ENCODE peak calls at places on chromosomes 5 and 9, in four cellular contexts. Q, E, T and K are unnamed samples. For H3K4me1, the result is how much of the 10 kb centered on the place peaks cover.

GRCh38 chr5:110841137-110841536 is 102.3 kb downstream of the SLC25A46 start:
- DNase-seq in Q (no peak), E (no peak), T (no peak), K (no peak)

GRCh38 chr5:33850100-33850594 is 41.6 kb downstream of the ADAMTS12 start:
- DNase-seq in Q (peak), E (no peak), T (peak), K (no peak)

GRCh38 chr9:118635416-118635815 is 733.8 kb downstream of the BRINP1 start:
- DNase-seq in Q (no peak), E (no peak), T (no peak), K (no peak)

GRCh38 chr5:109029847-109030246 is 282.1 kb downstream of the FER start:
- DNase-seq in Q (no peak), E (no peak), T (no peak), K (no peak)

GRCh38 chr9:36045610-36046009 is 8.9 kb downstream of the RECK start:
- DNase-seq in Q (no peak), E (no peak), T (no peak), K (no peak)

GRCh38 chr9:12933957-12934356 is 159.1 kb downstream of the LURAP1L start:
- DNase-seq in Q (no peak), E (no peak), T (no peak), K (no peak)

GRCh38 chr5:68187268-68188055 is 28.1 kb upstream of the PIK3R1 start:
- DNase-seq in Q (no peak), E (peak), T (peak), K (peak)

GRCh38 chr5:72486371-72486770 is 20.8 kb downstream of the ZNF366 start:
- DNase-seq in Q (no peak), E (no peak), T (no peak), K (no peak)

GRCh38 chr9:135304886-135305285 is 174.7 kb upstream of the PPP1R26 start:
- DNase-seq in Q (no peak), E (no peak), T (no peak), K (no peak)

GRCh38 chr5:32760091-32760509 is 49.0 kb downstream of the NPR3 start:
- DNase-seq in Q (no peak), E (no peak), T (no peak), K (no peak)

GRCh38 chr5:64165500-64166200 is at the start of gene RNF180:
- DNase-seq in Q (no peak), E (peak), T (peak), K (peak)

GRCh38 chr5:41414598-41414997 is 95.8 kb downstream of the PLCXD3 start:
- DNase-seq in Q (no peak), E (peak), T (peak), K (no peak)

GRCh38 chr9:72354704-72355103 is 10.3 kb downstream of the ZFAND5 start:
- DNase-seq in Q (no peak), E (no peak), T (no peak), K (no peak)

GRCh38 chr9:72355153-72355552 is 9.9 kb downstream of the ZFAND5 start:
- DNase-seq in Q (no peak), E (no peak), T (no peak), K (no peak)

GRCh38 chr9:72353455-72354116 is 11.4 kb downstream of the ZFAND5 start:
- DNase-seq in Q (no peak), E (no peak), T (no peak), K (no peak)

GRCh38 chr9:72352911-72353388 is 12.1 kb downstream of the ZFAND5 start:
- DNase-seq in Q (no peak), E (no peak), T (no peak), K (no peak)

GRCh38 chr9:72356019-72356653 is 8.9 kb downstream of the ZFAND5 start:
- DNase-seq in Q (no peak), E (no peak), T (no peak), K (no peak)
- H3K4me3 ChIP-seq in Q (no peak), E (peak), T (no peak), K (no peak)

GRCh38 chr5:178540526-178540925 is 49.7 kb downstream of the COL23A1 start:
- DNase-seq in Q (no peak), E (no peak), T (no peak), K (no peak)
- H3K27ac ChIP-seq in Q (no peak), E (no peak), T (no peak), K (no peak)

DNA sequence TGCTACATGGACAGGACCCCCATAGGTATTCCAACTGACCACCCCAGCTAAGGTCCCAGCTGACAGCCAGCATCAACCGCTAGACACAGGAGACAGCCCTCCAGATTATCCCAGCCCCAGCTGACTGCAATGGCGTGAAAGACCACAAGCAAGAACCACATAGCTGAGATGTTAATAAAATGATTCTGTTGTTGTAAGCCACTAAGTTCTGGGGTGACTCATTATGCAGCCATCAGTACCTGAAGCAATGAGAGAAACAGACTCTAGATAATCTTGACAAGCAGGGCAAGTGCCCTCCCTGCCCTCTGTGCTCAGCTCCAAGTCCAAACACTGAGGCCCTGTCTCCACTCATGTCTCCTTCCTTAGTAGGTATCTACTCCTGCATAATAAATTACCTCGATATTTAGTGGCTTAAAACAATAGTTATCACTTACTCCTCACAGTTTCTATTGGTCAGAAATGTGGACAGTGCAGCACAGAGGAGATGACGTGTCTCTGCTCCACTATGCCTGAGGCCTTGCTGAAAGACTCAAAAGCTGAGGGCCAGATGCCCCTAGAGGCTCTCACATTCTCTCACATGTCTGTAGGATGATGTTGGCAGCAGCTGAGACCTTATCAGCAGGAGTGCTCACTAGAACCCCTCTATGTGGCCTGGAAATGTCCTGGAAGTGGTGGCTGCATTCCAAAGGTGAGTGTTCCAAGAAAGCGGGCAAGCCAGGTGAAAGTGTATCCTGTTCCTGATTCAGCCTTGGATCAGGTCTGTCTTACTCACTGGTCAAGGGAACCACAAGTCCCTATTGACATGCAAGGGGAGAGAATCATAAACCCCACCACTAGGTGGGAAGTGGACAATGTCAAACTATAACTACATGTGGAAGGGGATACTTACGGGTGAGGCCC is 2.5 kb downstream of the MGAT1 start:
- DNase-seq in Q (no peak), E (no peak), T (no peak), K (no peak)
- H3K4me1 ChIP-seq in Q (half or more), E (half or more), T (under half), K (half or more)

GRCh38 chr5:141508808-141509611 is 20.1 kb downstream of the PCDHGC5 start:
- DNase-seq in Q (no peak), E (peak), T (peak), K (peak)
- H3K4me3 ChIP-seq in Q (no peak), E (peak), T (peak), K (no peak)